ENCODE peak calls at places on chromosomes 13 and 19, in six cellular contexts. U is spleen, Q is body of pancreas, Z is left lung, V is HFF-Myc, D is GM20000. R is an unnamed sample.

GRCh38 chr13:26179344-26179743 is 42.8 kb downstream of the RNF6 start:
- DNase-seq in U (no peak), V (no peak), D (no peak), Z (no peak), Q (no peak), R (no peak)

GRCh38 chr19:36894849-36895383 is 21.2 kb downstream of the ZNF829 start:
- DNase-seq in Z (no peak), D (no peak), U (no peak), Q (no peak), V (no peak), R (no peak)

GRCh38 chr19:41261474-41262190 is 2.5 kb upstream of the HNRNPUL1 start:
- DNase-seq in U (no peak), V (peak), D (no peak), Z (no peak), Q (no peak), R (no peak)

GRCh38 chr13:36207672-36208071 is 6.7 kb downstream of the SOHLH2 start:
- DNase-seq in D (no peak), Z (no peak), U (no peak), Q (no peak), V (no peak), R (no peak)

GRCh38 chr13:26051231-26052135 is at the start of gene SHISA2:
- DNase-seq in Z (peak), Q (peak), V (no peak), U (no peak), D (peak), R (no peak)

GRCh38 chr19:50952890-50953289 is at the start of gene KLK5:
- DNase-seq in D (no peak), Z (no peak), Q (no peak), V (no peak), U (no peak), R (no peak)

GRCh38 chr13:112443191-112444000 is 67.2 kb downstream of the SPACA7 start:
- DNase-seq in Q (no peak), U (peak), D (no peak), Z (peak), V (no peak), R (no peak)

GRCh38 chr19:48419158-48419920 is 25.9 kb downstream of the GRIN2D start:
- DNase-seq in Z (peak), U (peak), V (no peak), D (peak), Q (no peak), R (peak)

GRCh38 chr19:55437410-55437809 is 5.7 kb downstream of the SHISA7 start:
- DNase-seq in D (peak), U (no peak), Q (peak), V (no peak), Z (no peak), R (no peak)

GRCh38 chr19:52689804-52690394 is 44.9 kb downstream of the ZNF611 start:
- DNase-seq in D (no peak), Z (peak), U (peak), V (no peak), Q (peak), R (peak)

GRCh38 chr19:6737873-6738725 is 719 bp upstream of the GPR108 start:
- DNase-seq in V (no peak), U (peak), D (peak), Z (peak), Q (peak), R (peak)

GRCh38 chr19:19267305-19267704 is 5.8 kb downstream of the TM6SF2 start:
- DNase-seq in V (no peak), Z (no peak), U (no peak), Q (no peak), D (no peak), R (no peak)

GRCh38 chr19:19260842-19261241 is 12.3 kb downstream of the TM6SF2 start:
- DNase-seq in D (no peak), Q (no peak), U (no peak), V (no peak), Z (no peak), R (no peak)

GRCh38 chr19:19262190-19263057 is 10.7 kb downstream of the TM6SF2 start:
- DNase-seq in V (no peak), Q (no peak), D (peak), Z (peak), U (no peak), R (no peak)

GRCh38 chr19:19261350-19262189 is 11.5 kb downstream of the TM6SF2 start:
- DNase-seq in U (no peak), D (peak), Q (no peak), Z (peak), V (no peak), R (peak)

DNA sequence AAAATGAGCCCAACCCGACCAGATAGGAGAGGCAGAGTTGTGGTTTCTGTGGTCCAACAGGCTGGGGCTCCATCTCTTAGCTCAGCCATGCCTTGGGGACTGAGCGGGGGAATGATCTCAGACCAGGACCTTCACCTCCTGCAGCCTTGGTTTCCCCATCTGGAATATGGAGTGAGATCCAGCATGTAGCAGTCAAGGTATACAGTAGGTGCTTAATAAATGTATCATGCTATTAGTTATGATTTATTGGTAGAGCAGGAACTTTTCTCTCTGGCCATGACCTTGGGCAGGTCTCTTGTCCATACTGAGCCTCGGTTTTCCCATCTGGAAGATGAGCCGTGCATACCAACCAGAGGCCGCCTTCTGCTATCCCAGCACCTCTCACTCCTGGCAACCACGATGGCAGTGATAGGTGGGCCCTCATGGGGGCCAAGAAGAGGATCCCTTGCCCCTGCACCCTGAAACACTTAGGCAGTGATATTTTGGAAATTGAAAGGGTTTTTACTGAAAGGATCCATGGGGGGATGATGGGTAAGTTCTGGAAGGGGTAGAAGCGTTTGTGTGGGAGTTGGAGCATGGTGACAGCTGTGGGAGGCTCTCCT is 9.1 kb downstream of the TM6SF2 start:
- DNase-seq in Z (peak), Q (no peak), V (no peak), D (no peak), U (no peak), R (no peak)
- TF ChIP-seq CTCF in Z (no peak), Q (no peak), V (no peak), D (no peak), U (no peak), R (no peak)

DNA sequence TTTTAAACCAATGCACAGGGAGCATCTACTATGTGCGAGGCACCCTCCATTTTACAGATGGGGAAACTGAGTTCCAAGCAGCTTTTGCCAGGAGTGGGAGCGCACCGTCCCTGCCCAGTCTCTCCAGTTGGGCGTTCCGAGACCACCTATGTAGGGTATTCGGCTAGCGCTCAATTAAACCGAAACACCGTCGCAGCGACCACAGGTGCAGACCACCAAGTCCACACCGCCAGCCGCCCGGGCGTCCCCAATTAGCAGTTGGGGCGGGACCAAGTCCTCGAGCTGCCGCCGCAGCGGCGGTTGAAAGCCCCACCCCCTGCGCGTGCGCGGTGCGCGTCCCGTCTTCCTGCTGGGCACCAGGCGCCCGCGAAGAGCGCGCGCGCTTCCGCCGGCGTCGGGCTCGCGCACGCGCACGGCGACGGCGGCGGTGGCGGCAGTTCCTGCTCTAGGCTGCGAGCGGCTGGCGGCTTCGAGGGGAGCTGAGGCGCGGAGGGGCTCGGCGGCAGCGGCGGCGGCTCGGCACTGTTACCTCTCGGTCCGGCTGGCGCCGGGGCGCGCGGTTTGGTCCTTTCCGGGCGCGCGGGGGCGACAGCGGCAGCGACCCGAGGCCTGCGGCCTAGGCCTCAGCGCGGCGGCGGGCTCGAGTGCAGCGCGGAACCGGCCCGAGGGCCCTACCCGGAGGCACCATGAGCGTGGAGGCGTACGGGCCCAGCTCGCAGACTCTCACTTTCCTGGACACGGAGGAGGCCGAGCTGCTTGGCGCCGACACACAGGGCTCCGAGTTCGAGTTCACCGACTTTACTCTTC is at the start of gene UPF1:
- DNase-seq in Q (peak), V (peak), U (peak), D (peak), Z (peak), R (peak)
- TF ChIP-seq CTCF in Q (no peak), V (no peak), U (no peak), D (no peak), Z (no peak), R (no peak)

DNA sequence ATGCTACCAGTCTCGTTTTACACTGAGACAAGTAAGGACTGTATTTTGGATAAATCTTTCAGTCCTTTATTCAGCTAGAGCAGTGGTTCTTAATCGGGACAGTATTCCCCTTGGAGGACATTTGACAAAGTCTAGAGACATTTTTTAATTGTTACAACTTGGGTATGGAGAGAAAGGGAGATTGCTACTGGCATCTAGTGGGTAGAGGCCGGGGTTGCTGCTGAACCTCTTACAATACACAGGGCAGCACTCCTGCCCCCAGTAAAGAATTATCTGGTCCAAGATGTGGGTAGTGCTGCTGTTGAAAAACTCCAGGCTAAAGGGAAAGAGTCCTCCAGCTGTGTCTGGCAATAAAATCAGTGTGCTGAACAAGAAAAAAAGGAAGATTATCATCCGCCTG is 334.8 kb downstream of the SLC7A1 start:
- DNase-seq in V (no peak), D (no peak), Q (no peak), Z (no peak), U (no peak), R (no peak)
- TF ChIP-seq CTCF in V (no peak), D (no peak), Q (no peak), Z (no peak), U (no peak), R (no peak)

GRCh38 chr13:93517658-93518057 is 291.1 kb downstream of the GPC6 start:
- DNase-seq in U (no peak), Z (no peak), V (no peak), D (no peak), Q (no peak), R (no peak)
- TF ChIP-seq CTCF in U (no peak), Z (no peak), V (no peak), D (no peak), Q (no peak), R (no peak)

R was measured in activated B cell treated with CpG ODN at 0.5 μM for 24 hours.